ENCODE peak calls at places on chromosomes 4 and X, in eight cellular contexts. M is natural killer cell; N is memory B cell; X is T-cell; Q is activated CD4-positive, alpha-beta T cell treated with anti-CD3 and anti-CD28 coated beads for 36 hours; A is HepG2; B is aorta; E is CD4-positive, alpha-beta T cell. T is an unnamed sample.
A peak's percentile ranks its signal among the peaks of the same experiment; 100 is the strongest.

GRCh38 chrX:97563531-97564133 is 679.9 kb downstream of the RPA4 start:
- ATAC-seq in X (peak; percentile 97), E (peak; percentile 91), A (peak; percentile 80), B (peak; percentile 70), M (peak; percentile 93), Q (peak; percentile 98), N (peak; percentile 98), T (peak; percentile 98)

GRCh38 chr4:79851625-79852304 is 221.3 kb downstream of the ANTXR2 start:
- ATAC-seq in N (no peak), B (no peak), Q (peak; percentile 47), A (no peak), X (no peak), E (no peak), M (no peak), T (peak; percentile 35)

GRCh38 chrX:154730271-154730883 is 20.5 kb downstream of the GAB3 start:
- ATAC-seq in N (no peak), X (no peak), B (no peak), Q (no peak), A (no peak), M (no peak), E (no peak), T (no peak)

GRCh38 chrX:153304988-153305736 is 16.4 kb downstream of the PNMA6F start:
- ATAC-seq in M (no peak), E (no peak), N (no peak), Q (no peak), B (no peak), X (no peak), A (no peak), T (no peak)

GRCh38 chrX:45778621-45779020 is 577.9 kb upstream of the DIPK2B start:
- ATAC-seq in E (no peak), M (no peak), Q (no peak), A (no peak), X (no peak), B (no peak), N (no peak), T (no peak)

GRCh38 chrX:12405306-12405705 is 267.0 kb downstream of the FRMPD4 start:
- ATAC-seq in E (no peak), M (no peak), A (no peak), B (no peak), N (no peak), Q (no peak), X (no peak), T (no peak)

GRCh38 chr4:159197885-159198269 is 95.0 kb downstream of the RAPGEF2 start:
- ATAC-seq in X (no peak), M (no peak), Q (no peak), E (no peak), N (no peak), B (peak; percentile 42), A (no peak), T (no peak)

GRCh38 chr4:125313497-125313896 is 1.3 kb upstream of the FAT4 start:
- ATAC-seq in Q (no peak), X (no peak), N (no peak), B (peak; percentile 68), M (peak; percentile 55), E (peak; percentile 61), A (peak; percentile 1), T (no peak)

GRCh38 chr4:145808848-145809512 is 129.0 kb downstream of the C4orf51 start:
- ATAC-seq in B (no peak), A (no peak), M (no peak), X (no peak), N (no peak), Q (peak; percentile 17), E (no peak), T (peak; percentile 22)

GRCh38 chr4:114249561-114250356 is 270.3 kb upstream of the ARSJ start:
- ATAC-seq in B (no peak), X (no peak), E (no peak), Q (no peak), N (no peak), M (no peak), A (no peak), T (no peak)

GRCh38 chr4:104500452-104500851 is 5.8 kb upstream of the CXXC4 start:
- ATAC-seq in A (no peak), B (no peak), Q (no peak), E (no peak), X (no peak), M (no peak), N (no peak), T (no peak)

GRCh38 chrX:12984629-12985303 is 9.9 kb downstream of the TMSB4X start:
- ATAC-seq in B (no peak), N (peak; percentile 73), X (peak; percentile 75), E (peak; percentile 77), M (peak; percentile 82), Q (peak; percentile 84), A (no peak), T (peak; percentile 84)

GRCh38 chrX:82973641-82974040 is 534.4 kb upstream of the POU3F4 start:
- ATAC-seq in M (no peak), X (no peak), A (no peak), N (no peak), Q (no peak), E (no peak), B (no peak), T (no peak)

GRCh38 chr4:121773873-121774272 is 8.9 kb upstream of the SMIM43 start:
- ATAC-seq in Q (no peak), N (no peak), M (no peak), B (no peak), E (no peak), A (no peak), X (no peak), T (no peak)

GRCh38 chr4:148397006-148397673 is 45.1 kb downstream of the NR3C2 start:
- ATAC-seq in A (no peak), X (no peak), E (no peak), M (no peak), Q (no peak), B (no peak), N (no peak), T (no peak)

GRCh38 chrX:53732797-53733196 is 46.3 kb upstream of the HUWE1 start:
- ATAC-seq in B (no peak), A (no peak), X (no peak), Q (peak; percentile 89), E (no peak), M (no peak), N (no peak), T (peak; percentile 92)

GRCh38 chr4:141919648-141920047 is 283.3 kb downstream of the IL15 start:
- ATAC-seq in N (no peak), M (no peak), B (no peak), A (no peak), E (no peak), Q (no peak), X (no peak), T (no peak)

GRCh38 chr4:168167714-168168284 is 75.5 kb downstream of the ANXA10 start:
- ATAC-seq in M (no peak), X (no peak), B (no peak), A (no peak), E (no peak), N (no peak), Q (peak; percentile 75), T (peak; percentile 31)

GRCh38 chr4:54064317-54065275 is at the start of gene CHIC2:
- ATAC-seq in X (peak; percentile 93), E (peak; percentile 89), N (peak; percentile 91), B (peak; percentile 96), A (peak; percentile 93), M (peak; percentile 92), Q (peak; percentile 84), T (peak; percentile 86)

GRCh38 chrX:40433160-40433559 is 147.6 kb upstream of the ATP6AP2 start:
- ATAC-seq in E (no peak), B (no peak), N (no peak), M (no peak), A (peak; percentile 93), Q (no peak), X (no peak), T (no peak)

GRCh38 chrX:55754861-55755294 is 37.3 kb downstream of the RRAGB start:
- ATAC-seq in E (no peak), A (no peak), M (no peak), N (no peak), X (no peak), Q (peak; percentile 94), B (no peak), T (peak; percentile 96)

GRCh38 chr4:186159613-186160012 is 31.8 kb upstream of the CYP4V2 start:
- ATAC-seq in Q (no peak), A (no peak), M (no peak), N (no peak), B (no peak), X (no peak), E (no peak), T (no peak)

GRCh38 chrX:19756577-19757131 is 130.7 kb downstream of the SH3KBP1 start:
- ATAC-seq in N (no peak), Q (no peak), A (no peak), E (no peak), M (no peak), X (no peak), B (no peak), T (no peak)

GRCh38 chrX:13223868-13224555 is 95.8 kb downstream of the ATXN3L start:
- ATAC-seq in B (peak; percentile 54), A (no peak), M (no peak), X (no peak), E (no peak), N (no peak), Q (no peak), T (no peak)

GRCh38 chr4:144721994-144722393 is 76.0 kb downstream of the HHIP start:
- ATAC-seq in N (no peak), Q (no peak), A (no peak), B (no peak), E (no peak), M (no peak), X (no peak), T (no peak)

GRCh38 chrX:40474205-40474626 is 106.6 kb upstream of the ATP6AP2 start:
- ATAC-seq in Q (no peak), X (no peak), B (no peak), M (no peak), E (no peak), N (no peak), A (peak; percentile 78), T (no peak)